ENCODE peak calls at places on chromosomes 16 and 17, in nine cellular contexts. X is dorsolateral prefrontal cortex; G is GM20000; R is transverse colon; W is hepatocyte; F is breast epithelium; U is IMR-90; M is caudate nucleus; Y is CD8-positive, alpha-beta memory T cell. J is an unnamed sample.
A peak's percentile ranks its signal among the peaks of the same experiment; 100 is the strongest.

GRCh38 chr17:76997981-76998531 is 129.9 kb downstream of the MGAT5B start:
- DNase-seq in Y (peak; percentile 45), W (no peak), M (no peak), R (peak; percentile 11), U (no peak), F (peak; percentile 28), G (peak; percentile 78), X (no peak), J (no peak)

GRCh38 chr17:4136373-4136772 is 6.5 kb downstream of the ZZEF1 start:
- DNase-seq in R (peak; percentile 66), W (no peak), M (no peak), X (no peak), Y (no peak), F (no peak), G (no peak), U (peak; percentile 37), J (no peak)

GRCh38 chr17:7220593-7221280 is 999 bp downstream of the ACADVL start:
- DNase-seq in F (no peak), U (peak; percentile 63), M (peak; percentile 26), R (peak; percentile 77), W (peak; percentile 77), X (no peak), G (peak; percentile 73), Y (peak; percentile 21), J (peak; percentile 49)

GRCh38 chr16:56262148-56262878 is 71.0 kb downstream of the GNAO1 start:
- DNase-seq in R (peak; percentile 38), U (no peak), X (no peak), Y (peak; percentile 29), G (no peak), W (peak; percentile 72), M (no peak), F (no peak), J (no peak)

GRCh38 chr17:47983492-47984223 is 12.7 kb downstream of the CDK5RAP3 start:
- DNase-seq in G (no peak), R (no peak), F (no peak), W (no peak), M (no peak), Y (no peak), U (peak; percentile 43), X (no peak), J (no peak)

GRCh38 chr16:71645450-71645849 is 19.5 kb downstream of the MARVELD3 start:
- DNase-seq in R (peak; percentile 28), X (no peak), Y (no peak), F (no peak), W (peak; percentile 23), U (peak; percentile 38), G (peak; percentile 30), M (no peak), J (peak; percentile 44)

GRCh38 chr16:23420011-23420410 is 33.0 kb downstream of the COG7 start:
- DNase-seq in U (peak; percentile 47), R (no peak), Y (no peak), G (peak; percentile 2), F (no peak), W (no peak), M (no peak), X (no peak), J (peak; percentile 29)

GRCh38 chr17:69908599-69909368 is 166.2 kb upstream of the KCNJ16 start:
- DNase-seq in Y (no peak), G (no peak), W (no peak), M (no peak), X (no peak), R (no peak), F (no peak), U (no peak), J (no peak)

GRCh38 chr16:78684655-78685400 is 585.4 kb downstream of the WWOX start:
- DNase-seq in Y (no peak), R (no peak), F (no peak), U (no peak), W (peak; percentile 35), X (no peak), M (no peak), G (no peak), J (peak; percentile 22)

GRCh38 chr16:17364319-17365210 is 106.2 kb downstream of the XYLT1 start:
- DNase-seq in M (no peak), R (no peak), Y (peak; percentile 31), F (no peak), G (no peak), X (no peak), U (peak; percentile 94), W (peak; percentile 27), J (no peak)

GRCh38 chr17:45732926-45733505 is 51.1 kb upstream of the CRHR1 start:
- DNase-seq in U (no peak), X (no peak), G (no peak), W (no peak), R (no peak), M (no peak), Y (no peak), F (peak; percentile 37), J (no peak)

GRCh38 chr17:17613708-17614114 is 22.2 kb upstream of the PEMT start:
- DNase-seq in G (peak; percentile 64), X (no peak), Y (no peak), U (peak; percentile 73), F (no peak), R (peak; percentile 48), W (peak; percentile 81), M (no peak), J (peak; percentile 82)

GRCh38 chr17:43840814-43841213 is 6.2 kb upstream of the CD300LG start:
- DNase-seq in M (no peak), W (no peak), U (peak; percentile 16), R (no peak), F (no peak), Y (no peak), X (no peak), G (no peak), J (peak; percentile 50)